ENCODE peak calls at places on chromosomes 13 and 19, in nine cellular contexts. One of them, this sample, is unnamed.
A peak's percentile ranks its signal among the peaks of the same experiment; 100 is the strongest.

GRCh38 chr13:41244555-41244954 is 18.8 kb downstream of the MTRF1 start:
- DNase-seq in transverse colon: no peak
- DNase-seq in Peyer's patch: no peak
- DNase-seq in esophagus squamous epithelium: no peak
- DNase-seq in uterus: no peak
- DNase-seq in psoas muscle: peak; percentile 66
- DNase-seq in endodermal cell: no peak
- DNase-seq in K562: no peak
- DNase-seq in CD8-positive, alpha-beta memory T cell: no peak
- DNase-seq in this sample: no peak

GRCh38 chr19:52216401-52216800 is 26.5 kb downstream of the PPP2R1A start:
- DNase-seq in K562: no peak
- DNase-seq in CD8-positive, alpha-beta memory T cell: no peak
- DNase-seq in transverse colon: no peak
- DNase-seq in endodermal cell: no peak
- DNase-seq in uterus: no peak
- DNase-seq in psoas muscle: no peak
- DNase-seq in Peyer's patch: no peak
- DNase-seq in esophagus squamous epithelium: no peak
- DNase-seq in this sample: no peak

GRCh38 chr13:29925457-29925856 is 75.0 kb upstream of the UBL3 start:
- DNase-seq in endodermal cell: no peak
- DNase-seq in transverse colon: peak; percentile 70
- DNase-seq in Peyer's patch: no peak
- DNase-seq in K562: no peak
- DNase-seq in psoas muscle: peak; percentile 81
- DNase-seq in uterus: peak; percentile 73
- DNase-seq in CD8-positive, alpha-beta memory T cell: no peak
- DNase-seq in esophagus squamous epithelium: peak; percentile 10
- DNase-seq in this sample: no peak

GRCh38 chr19:32403291-32403995 is 2.1 kb upstream of the DPY19L3 start:
- DNase-seq in Peyer's patch: no peak
- DNase-seq in psoas muscle: no peak
- DNase-seq in uterus: no peak
- DNase-seq in transverse colon: no peak
- DNase-seq in endodermal cell: peak; percentile 55
- DNase-seq in K562: peak; percentile 41
- DNase-seq in CD8-positive, alpha-beta memory T cell: no peak
- DNase-seq in esophagus squamous epithelium: no peak
- DNase-seq in this sample: no peak

GRCh38 chr13:106507560-106508274 is 27.7 kb downstream of the EFNB2 start:
- DNase-seq in uterus: peak; percentile 25
- DNase-seq in Peyer's patch: no peak
- DNase-seq in esophagus squamous epithelium: no peak
- DNase-seq in transverse colon: no peak
- DNase-seq in K562: peak; percentile 16
- DNase-seq in CD8-positive, alpha-beta memory T cell: no peak
- DNase-seq in psoas muscle: no peak
- DNase-seq in endodermal cell: no peak
- DNase-seq in this sample: no peak

GRCh38 chr19:50418186-50419021 is at the start of gene SPIB:
- DNase-seq in transverse colon: no peak
- DNase-seq in esophagus squamous epithelium: no peak
- DNase-seq in uterus: no peak
- DNase-seq in Peyer's patch: peak; percentile 78
- DNase-seq in psoas muscle: peak; percentile 48
- DNase-seq in CD8-positive, alpha-beta memory T cell: no peak
- DNase-seq in endodermal cell: no peak
- DNase-seq in K562: no peak
- DNase-seq in this sample: no peak

GRCh38 chr19:53586277-53586691 is 45.5 kb upstream of the DPRX start:
- DNase-seq in Peyer's patch: no peak
- DNase-seq in esophagus squamous epithelium: no peak
- DNase-seq in endodermal cell: no peak
- DNase-seq in K562: no peak
- DNase-seq in psoas muscle: no peak
- DNase-seq in uterus: no peak
- DNase-seq in CD8-positive, alpha-beta memory T cell: no peak
- DNase-seq in transverse colon: no peak
- DNase-seq in this sample: no peak

GRCh38 chr13:70183041-70183440 is 74.8 kb upstream of the KLHL1 start:
- DNase-seq in uterus: no peak
- DNase-seq in psoas muscle: no peak
- DNase-seq in endodermal cell: no peak
- DNase-seq in transverse colon: no peak
- DNase-seq in CD8-positive, alpha-beta memory T cell: no peak
- DNase-seq in Peyer's patch: no peak
- DNase-seq in K562: no peak
- DNase-seq in esophagus squamous epithelium: no peak
- DNase-seq in this sample: no peak

GRCh38 chr19:27780367-27781065 is 1432.4 kb downstream of the UQCRFS1 start:
- DNase-seq in uterus: no peak
- DNase-seq in psoas muscle: no peak
- DNase-seq in transverse colon: no peak
- DNase-seq in K562: no peak
- DNase-seq in esophagus squamous epithelium: no peak
- DNase-seq in Peyer's patch: no peak
- DNase-seq in endodermal cell: peak; percentile 16
- DNase-seq in CD8-positive, alpha-beta memory T cell: no peak
- DNase-seq in this sample: no peak

GRCh38 chr19:38862321-38863059 is 12.7 kb upstream of the HNRNPL start:
- DNase-seq in CD8-positive, alpha-beta memory T cell: no peak
- DNase-seq in K562: no peak
- DNase-seq in Peyer's patch: no peak
- DNase-seq in esophagus squamous epithelium: no peak
- DNase-seq in psoas muscle: peak; percentile 77
- DNase-seq in transverse colon: peak; percentile 59
- DNase-seq in uterus: peak; percentile 72
- DNase-seq in endodermal cell: no peak
- DNase-seq in this sample: no peak

GRCh38 chr19:32750441-32751055 is 31.0 kb downstream of the TDRD12 start:
- DNase-seq in endodermal cell: no peak
- DNase-seq in CD8-positive, alpha-beta memory T cell: no peak
- DNase-seq in Peyer's patch: no peak
- DNase-seq in psoas muscle: no peak
- DNase-seq in K562: no peak
- DNase-seq in uterus: no peak
- DNase-seq in transverse colon: no peak
- DNase-seq in esophagus squamous epithelium: no peak
- DNase-seq in this sample: no peak

GRCh38 chr13:98454389-98454881 is 122.5 kb downstream of the STK24 start:
- DNase-seq in uterus: no peak
- DNase-seq in esophagus squamous epithelium: no peak
- DNase-seq in Peyer's patch: no peak
- DNase-seq in CD8-positive, alpha-beta memory T cell: no peak
- DNase-seq in endodermal cell: no peak
- DNase-seq in transverse colon: no peak
- DNase-seq in psoas muscle: no peak
- DNase-seq in K562: no peak
- DNase-seq in this sample: no peak

GRCh38 chr19:50669319-50670101 is 20.3 kb downstream of the C19orf81 start:
- DNase-seq in Peyer's patch: no peak
- DNase-seq in uterus: no peak
- DNase-seq in endodermal cell: peak; percentile 71
- DNase-seq in CD8-positive, alpha-beta memory T cell: no peak
- DNase-seq in esophagus squamous epithelium: no peak
- DNase-seq in transverse colon: peak; percentile 21
- DNase-seq in K562: peak; percentile 68
- DNase-seq in psoas muscle: no peak
- DNase-seq in this sample: no peak

GRCh38 chr13:20391597-20392452 is 133.8 kb downstream of the CRYL1 start:
- DNase-seq in endodermal cell: peak; percentile 53
- DNase-seq in K562: no peak
- DNase-seq in transverse colon: no peak
- DNase-seq in uterus: no peak
- DNase-seq in psoas muscle: no peak
- DNase-seq in CD8-positive, alpha-beta memory T cell: no peak
- DNase-seq in esophagus squamous epithelium: no peak
- DNase-seq in Peyer's patch: no peak
- DNase-seq in this sample: no peak

GRCh38 chr13:30796833-30797601 is 61.7 kb downstream of the ALOX5AP start:
- DNase-seq in transverse colon: no peak
- DNase-seq in CD8-positive, alpha-beta memory T cell: no peak
- DNase-seq in Peyer's patch: no peak
- DNase-seq in psoas muscle: no peak
- DNase-seq in uterus: no peak
- DNase-seq in esophagus squamous epithelium: no peak
- DNase-seq in endodermal cell: no peak
- DNase-seq in K562: no peak
- DNase-seq in this sample: no peak

GRCh38 chr13:49652691-49653305 is 24.5 kb downstream of the ARL11 start:
- DNase-seq in K562: peak; percentile 58
- DNase-seq in Peyer's patch: no peak
- DNase-seq in esophagus squamous epithelium: no peak
- DNase-seq in transverse colon: peak; percentile 32
- DNase-seq in psoas muscle: peak; percentile 71
- DNase-seq in CD8-positive, alpha-beta memory T cell: no peak
- DNase-seq in uterus: no peak
- DNase-seq in endodermal cell: peak; percentile 83
- DNase-seq in this sample: no peak

GRCh38 chr13:27455331-27455855 is 5.0 kb upstream of the MTIF3 start:
- DNase-seq in CD8-positive, alpha-beta memory T cell: no peak
- DNase-seq in uterus: no peak
- DNase-seq in psoas muscle: no peak
- DNase-seq in transverse colon: no peak
- DNase-seq in endodermal cell: no peak
- DNase-seq in esophagus squamous epithelium: no peak
- DNase-seq in K562: no peak
- DNase-seq in Peyer's patch: no peak
- DNase-seq in this sample: no peak

GRCh38 chr19:11423164-11423803 is 4.2 kb upstream of the RGL3 start:
- DNase-seq in CD8-positive, alpha-beta memory T cell: no peak
- DNase-seq in transverse colon: no peak
- DNase-seq in K562: peak; percentile 5
- DNase-seq in endodermal cell: no peak
- DNase-seq in Peyer's patch: no peak
- DNase-seq in esophagus squamous epithelium: no peak
- DNase-seq in psoas muscle: no peak
- DNase-seq in uterus: no peak
- DNase-seq in this sample: no peak

DNA sequence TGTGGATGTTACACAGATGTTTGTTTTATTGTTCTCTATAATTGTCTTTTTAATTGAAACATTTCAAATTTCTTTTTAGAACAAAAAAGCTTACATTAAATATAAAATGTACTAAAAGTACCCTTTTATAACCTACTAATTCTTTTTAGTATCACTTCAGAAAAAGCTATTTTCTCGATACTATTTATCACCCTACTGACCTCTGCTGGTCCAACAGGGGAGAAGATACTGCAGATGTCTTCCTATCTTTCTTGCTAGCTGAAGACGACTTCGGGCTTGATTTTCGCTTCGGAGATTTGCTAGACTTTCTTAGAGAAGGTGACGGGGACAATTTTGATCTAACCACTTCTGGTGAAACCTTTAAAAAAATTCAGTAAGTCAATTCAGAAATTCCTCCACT is 42.4 kb downstream of the ZC3H13 start:
- DNase-seq in CD8-positive, alpha-beta memory T cell: no peak
- DNase-seq in endodermal cell: peak; percentile 53
- DNase-seq in transverse colon: no peak
- DNase-seq in psoas muscle: no peak
- DNase-seq in uterus: no peak
- DNase-seq in esophagus squamous epithelium: no peak
- DNase-seq in Peyer's patch: no peak
- DNase-seq in K562: no peak
- DNase-seq in this sample: no peak
- H3K4me1 ChIP-seq in CD8-positive, alpha-beta memory T cell: no peaks in the 10 kb centered on the region
- H3K4me1 ChIP-seq in endodermal cell: no peaks in the 10 kb centered on the region
- H3K4me1 ChIP-seq in transverse colon: no peaks in the 10 kb centered on the region
- H3K4me1 ChIP-seq in psoas muscle: no peaks in the 10 kb centered on the region
- H3K4me1 ChIP-seq in uterus: no peaks in the 10 kb centered on the region
- H3K4me1 ChIP-seq in esophagus squamous epithelium: no peaks in the 10 kb centered on the region
- H3K4me1 ChIP-seq in Peyer's patch: no peaks in the 10 kb centered on the region
- H3K4me1 ChIP-seq in K562: no peaks in the 10 kb centered on the region
- H3K4me1 ChIP-seq in this sample: no peaks in the 10 kb centered on the region

GRCh38 chr19:41352279-41352608 is 1.5 kb downstream of the TGFB1 start:
- DNase-seq in Peyer's patch: no peak
- DNase-seq in endodermal cell: no peak
- DNase-seq in psoas muscle: no peak
- DNase-seq in esophagus squamous epithelium: no peak
- DNase-seq in uterus: no peak
- DNase-seq in K562: no peak
- DNase-seq in transverse colon: no peak
- DNase-seq in CD8-positive, alpha-beta memory T cell: no peak
- DNase-seq in this sample: no peak
- H3K27me3 ChIP-seq in Peyer's patch: no peaks in the 10 kb centered on the region
- H3K27me3 ChIP-seq in endodermal cell: no peaks in the 10 kb centered on the region
- H3K27me3 ChIP-seq in psoas muscle: no peaks in the 10 kb centered on the region
- H3K27me3 ChIP-seq in esophagus squamous epithelium: no peaks in the 10 kb centered on the region
- H3K27me3 ChIP-seq in uterus: no peaks in the 10 kb centered on the region
- H3K27me3 ChIP-seq in K562: no peaks in the 10 kb centered on the region
- H3K27me3 ChIP-seq in transverse colon: peaks cover 44% of the 10 kb centered on the region
- H3K27me3 ChIP-seq in CD8-positive, alpha-beta memory T cell: no peaks in the 10 kb centered on the region
- H3K27me3 ChIP-seq in this sample: peaks cover 14% of the 10 kb centered on the region

GRCh38 chr19:41269571-41269970 is 5.4 kb downstream of the HNRNPUL1 start:
- DNase-seq in endodermal cell: no peak
- DNase-seq in uterus: no peak
- DNase-seq in Peyer's patch: no peak
- DNase-seq in psoas muscle: no peak
- DNase-seq in esophagus squamous epithelium: no peak
- DNase-seq in K562: no peak
- DNase-seq in transverse colon: no peak
- DNase-seq in CD8-positive, alpha-beta memory T cell: no peak
- DNase-seq in this sample: no peak

GRCh38 chr19:41269055-41269454 is 4.9 kb downstream of the HNRNPUL1 start:
- DNase-seq in uterus: no peak
- DNase-seq in Peyer's patch: no peak
- DNase-seq in psoas muscle: no peak
- DNase-seq in endodermal cell: no peak
- DNase-seq in CD8-positive, alpha-beta memory T cell: no peak
- DNase-seq in K562: no peak
- DNase-seq in esophagus squamous epithelium: no peak
- DNase-seq in transverse colon: no peak
- DNase-seq in this sample: no peak

GRCh38 chr19:41278478-41278877 is 14.3 kb downstream of the HNRNPUL1 start:
- DNase-seq in uterus: no peak
- DNase-seq in Peyer's patch: no peak
- DNase-seq in CD8-positive, alpha-beta memory T cell: no peak
- DNase-seq in transverse colon: no peak
- DNase-seq in endodermal cell: no peak
- DNase-seq in psoas muscle: no peak
- DNase-seq in K562: no peak
- DNase-seq in esophagus squamous epithelium: no peak
- DNase-seq in this sample: no peak

GRCh38 chr19:41276231-41276630 is 12.1 kb downstream of the HNRNPUL1 start:
- DNase-seq in Peyer's patch: no peak
- DNase-seq in CD8-positive, alpha-beta memory T cell: no peak
- DNase-seq in transverse colon: no peak
- DNase-seq in uterus: no peak
- DNase-seq in esophagus squamous epithelium: no peak
- DNase-seq in K562: no peak
- DNase-seq in psoas muscle: no peak
- DNase-seq in endodermal cell: no peak
- DNase-seq in this sample: no peak

GRCh38 chr19:41273076-41273475 is 8.9 kb downstream of the HNRNPUL1 start:
- DNase-seq in uterus: no peak
- DNase-seq in CD8-positive, alpha-beta memory T cell: no peak
- DNase-seq in psoas muscle: no peak
- DNase-seq in endodermal cell: no peak
- DNase-seq in transverse colon: no peak
- DNase-seq in esophagus squamous epithelium: no peak
- DNase-seq in Peyer's patch: no peak
- DNase-seq in K562: no peak
- DNase-seq in this sample: no peak
- H3K27ac ChIP-seq in uterus: no peak overlapping the region
- H3K27ac ChIP-seq in CD8-positive, alpha-beta memory T cell: no peak overlapping the region
- H3K27ac ChIP-seq in psoas muscle: no peak overlapping the region
- H3K27ac ChIP-seq in endodermal cell: no peak overlapping the region
- H3K27ac ChIP-seq in transverse colon: no peak overlapping the region
- H3K27ac ChIP-seq in esophagus squamous epithelium: no peak overlapping the region
- H3K27ac ChIP-seq in Peyer's patch: no peak overlapping the region
- H3K27ac ChIP-seq in K562: no peak overlapping the region
- H3K27ac ChIP-seq in this sample: no peak overlapping the region

GRCh38 chr13:99663185-99663825 is 162.0 kb downstream of the TM9SF2 start:
- DNase-seq in Peyer's patch: no peak
- DNase-seq in transverse colon: no peak
- DNase-seq in esophagus squamous epithelium: no peak
- DNase-seq in CD8-positive, alpha-beta memory T cell: no peak
- DNase-seq in K562: no peak
- DNase-seq in uterus: no peak
- DNase-seq in endodermal cell: no peak
- DNase-seq in psoas muscle: no peak
- DNase-seq in this sample: no peak
- H3K4me1 ChIP-seq in Peyer's patch: no peaks in the 10 kb centered on the region
- H3K4me1 ChIP-seq in transverse colon: peaks cover 14% of the 10 kb centered on the region
- H3K4me1 ChIP-seq in esophagus squamous epithelium: peaks cover 6% of the 10 kb centered on the region
- H3K4me1 ChIP-seq in CD8-positive, alpha-beta memory T cell: peaks cover 24% of the 10 kb centered on the region
- H3K4me1 ChIP-seq in K562: no peaks in the 10 kb centered on the region
- H3K4me1 ChIP-seq in uterus: no peaks in the 10 kb centered on the region
- H3K4me1 ChIP-seq in endodermal cell: peaks cover 13% of the 10 kb centered on the region
- H3K4me1 ChIP-seq in psoas muscle: no peaks in the 10 kb centered on the region
- H3K4me1 ChIP-seq in this sample: peaks cover 11% of the 10 kb centered on the region